ENCODE peak calls at places on chromosomes 16 and 17, in five cellular contexts. M is aorta, H is adrenal gland, G is cardiac muscle cell, R is heart right ventricle. B is an unnamed sample. For H3K4me1, the result is how much of the 10 kb centered on the place peaks cover.

GRCh38 chr16:2213817-2214720 is 571 bp downstream of the PGP start:
- DNase-seq in H (no peak), R (no peak), G (peak), M (no peak), B (no peak)

GRCh38 chr17:82461827-82462524 is 3.4 kb downstream of the NARF start:
- DNase-seq in R (no peak), G (no peak), M (no peak), H (no peak), B (no peak)

GRCh38 chr16:57984443-57985203 is 13.7 kb upstream of the CNGB1 start:
- DNase-seq in M (peak), G (peak), H (peak), R (peak), B (peak)

GRCh38 chr17:82231312-82231561 is 2.4 kb downstream of the SLC16A3 start:
- DNase-seq in G (no peak), R (no peak), M (no peak), H (no peak), B (no peak)

GRCh38 chr16:29107299-29107698 is 122.4 kb downstream of the LAT start:
- DNase-seq in M (no peak), R (no peak), H (no peak), G (no peak), B (no peak)

GRCh38 chr16:28063611-28064061 is at the start of gene GSG1L:
- DNase-seq in G (no peak), H (no peak), M (no peak), R (no peak), B (no peak)

GRCh38 chr17:17876959-17877547 is 40.3 kb upstream of the SREBF1 start:
- DNase-seq in G (peak), M (peak), H (peak), R (peak), B (peak)

GRCh38 chr17:35784895-35785294 is 10.5 kb downstream of the MMP28 start:
- DNase-seq in H (no peak), G (no peak), R (no peak), M (no peak), B (no peak)

GRCh38 chr16:49278944-49279725 is 2.5 kb downstream of the CBLN1 start:
- DNase-seq in M (no peak), R (no peak), H (no peak), G (no peak), B (no peak)

GRCh38 chr16:14092579-14092978 is 21.5 kb downstream of the MRTFB start:
- DNase-seq in G (no peak), R (no peak), H (no peak), M (no peak), B (no peak)

GRCh38 chr17:82126479-82127314 is 28.7 kb upstream of the FASN start:
- DNase-seq in H (no peak), M (no peak), R (no peak), G (no peak), B (no peak)

GRCh38 chr16:48353565-48354163 is 31.5 kb downstream of the SIAH1 start:
- DNase-seq in R (peak), M (no peak), H (peak), G (peak), B (peak)

GRCh38 chr17:70613681-70614080 is 444.3 kb downstream of the KCNJ2 start:
- DNase-seq in H (no peak), G (no peak), R (no peak), M (no peak), B (no peak)

GRCh38 chr17:32596666-32597065 is 109.9 kb downstream of the CDK5R1 start:
- DNase-seq in G (peak), M (no peak), R (no peak), H (no peak), B (no peak)

GRCh38 chr16:83701494-83701893 is 106.3 kb upstream of the HSBP1 start:
- DNase-seq in R (peak), G (peak), M (no peak), H (peak), B (peak)

GRCh38 chr17:36947922-36948716 is 635 bp upstream of the AATF start:
- DNase-seq in H (no peak), M (no peak), R (no peak), G (no peak), B (no peak)

GRCh38 chr17:49996495-49997255 is 1.7 kb upstream of the DLX3 start:
- DNase-seq in M (peak), H (no peak), R (peak), G (peak), B (peak)

GRCh38 chr17:57108656-57109392 is 23.8 kb downstream of the AKAP1 start:
- DNase-seq in G (no peak), H (no peak), M (no peak), R (peak), B (no peak)

GRCh38 chr17:35477248-35477647 is 28.7 kb upstream of the SLFN13 start:
- DNase-seq in H (no peak), R (no peak), G (no peak), M (no peak), B (no peak)

GRCh38 chr16:2497641-2498040 is 16.1 kb upstream of the ATP6V0C start:
- DNase-seq in H (no peak), R (no peak), G (no peak), M (no peak), B (no peak)

GRCh38 chr17:53193044-53193443 is 629.7 kb upstream of the KIF2B start:
- DNase-seq in H (no peak), M (no peak), R (no peak), G (no peak), B (no peak)

GRCh38 chr17:40025991-40026815 is 11.0 kb downstream of the CSF3 start:
- DNase-seq in R (no peak), M (no peak), G (no peak), H (no peak), B (peak)

GRCh38 chr16:6193718-6194117 is 1096.1 kb upstream of the EEF2KMT start:
- DNase-seq in M (no peak), H (no peak), R (no peak), G (no peak), B (no peak)

GRCh38 chr16:69553332-69553731 is 12.4 kb upstream of the NFAT5 start:
- DNase-seq in R (no peak), G (no peak), H (no peak), M (no peak), B (no peak)

GRCh38 chr17:62892870-62893338 is 73.1 kb upstream of the TANC2 start:
- DNase-seq in G (peak), M (no peak), H (peak), R (peak), B (peak)

GRCh38 chr16:50467943-50468748 is 80.0 kb upstream of the NKD1 start:
- DNase-seq in G (no peak), H (no peak), M (peak), R (no peak), B (no peak)

GRCh38 chr17:78345172-78345571 is 14.7 kb downstream of the SOCS3 start:
- DNase-seq in G (no peak), M (no peak), R (no peak), H (no peak), B (no peak)
- H3K4me1 ChIP-seq in G (under half), M (under half), R (half or more), H (under half), B (under half)

GRCh38 chr17:978110-979093 is 1.2 kb downstream of the NXN start:
- DNase-seq in G (peak), H (no peak), R (peak), M (peak), B (no peak)
- H3K4me1 ChIP-seq in G (under half), H (under half), R (half or more), M (under half), B (under half)

GRCh38 chr17:68578236-68578635 is 22.9 kb downstream of the FAM20A start:
- DNase-seq in H (no peak), G (no peak), M (no peak), R (no peak), B (no peak)
- H3K4me1 ChIP-seq in H (under half), G (under half), M (under half), R (under half), B (under half)

DNA sequence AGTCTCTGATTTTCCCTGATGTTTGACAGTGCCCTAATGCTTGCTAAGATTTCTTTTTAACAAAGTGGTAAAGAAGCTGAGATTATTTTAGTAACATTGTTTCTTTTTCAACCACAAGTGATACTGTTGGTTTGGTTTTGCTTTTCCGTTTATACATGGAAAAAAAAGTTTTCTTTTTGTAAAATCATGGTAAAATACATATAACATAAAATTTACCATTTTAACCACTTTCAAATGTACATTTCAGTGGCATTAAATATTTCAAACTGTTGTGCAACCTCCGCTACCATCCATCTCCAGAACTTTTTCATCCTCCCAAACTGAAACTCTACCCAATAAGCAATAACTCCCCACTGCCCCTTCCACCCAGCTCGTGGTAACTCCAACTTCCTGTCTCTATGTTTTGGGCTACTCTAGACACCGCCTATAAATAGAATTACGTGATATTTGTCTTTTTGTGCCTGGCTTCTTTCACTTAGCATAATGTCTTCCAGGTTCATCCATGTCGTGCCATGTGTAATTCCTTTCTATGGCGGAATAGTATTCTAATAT is 4.6 kb downstream of the CIITA start:
- DNase-seq in R (no peak), M (peak), H (no peak), G (no peak), B (no peak)
- H3K4me1 ChIP-seq in R (under half), M (under half), H (under half), G (under half), B (under half)

GRCh38 chr17:2881295-2881694 is 85.1 kb downstream of the RAP1GAP2 start:
- DNase-seq in G (no peak), M (no peak), H (no peak), R (no peak), B (no peak)
- H3K4me1 ChIP-seq in G (under half), M (under half), H (under half), R (under half), B (under half)

GRCh38 chr17:64151016-64151368 is 21.0 kb upstream of the ERN1 start:
- DNase-seq in G (no peak), R (no peak), M (no peak), H (no peak), B (no peak)
- H3K4me1 ChIP-seq in G (under half), R (half or more), M (under half), H (under half), B (under half)